ENCODE peak calls at places on chromosomes 11 and 22, in nine cellular contexts. M, T, A, Y, I, U, C, H and F are unnamed samples. For H3K4me1, the result is how much of the 10 kb centered on the place peaks cover.

GRCh38 chr22:41951898-41952474 is at the start of gene SMIM45:
- DNase-seq in M (no peak), T (no peak), A (no peak), Y (no peak), I (no peak), U (peak), C (no peak), H (no peak), F (no peak)

GRCh38 chr11:115670538-115671200 is 166.5 kb upstream of the CADM1 start:
- DNase-seq in M (no peak), T (no peak), A (no peak), Y (no peak), I (no peak), U (no peak), C (no peak), H (no peak), F (no peak)

GRCh38 chr22:27795053-27795452 is 6.5 kb downstream of the MN1 start:
- DNase-seq in M (no peak), T (no peak), A (no peak), Y (peak), I (no peak), U (no peak), C (no peak), H (no peak), F (no peak)

GRCh38 chr11:19819148-19819547 is 106.5 kb downstream of the NAV2 start:
- DNase-seq in M (no peak), T (no peak), A (no peak), Y (no peak), I (no peak), U (no peak), C (no peak), H (no peak), F (no peak)

GRCh38 chr22:38071421-38072321 is 12.3 kb downstream of the SLC16A8 start:
- DNase-seq in M (no peak), T (no peak), A (no peak), Y (no peak), I (no peak), U (no peak), C (no peak), H (peak), F (no peak)

GRCh38 chr11:9132203-9132878 is 40.9 kb upstream of the SCUBE2 start:
- DNase-seq in M (no peak), T (no peak), A (no peak), Y (no peak), I (no peak), U (no peak), C (peak), H (no peak), F (no peak)

GRCh38 chr11:96424693-96425092 is 34.9 kb downstream of the JRKL start:
- DNase-seq in M (no peak), T (no peak), A (no peak), Y (no peak), I (no peak), U (peak), C (peak), H (no peak), F (no peak)

GRCh38 chr22:41828516-41828915 is 4.4 kb upstream of the SREBF2 start:
- DNase-seq in M (no peak), T (no peak), A (no peak), Y (no peak), I (peak), U (no peak), C (no peak), H (no peak), F (no peak)

GRCh38 chr22:25709758-25710157 is 32.2 kb upstream of the MYO18B start:
- DNase-seq in M (no peak), T (no peak), A (no peak), Y (no peak), I (no peak), U (no peak), C (no peak), H (no peak), F (no peak)

GRCh38 chr11:36012979-36013378 is 69.1 kb downstream of the LDLRAD3 start:
- DNase-seq in M (no peak), T (no peak), A (no peak), Y (no peak), I (no peak), U (peak), C (no peak), H (no peak), F (no peak)
- H3K4me1 ChIP-seq in M (under half), T (under half), A (half or more), Y (under half), I (under half), U (under half), C (under half), H (under half), F (under half)

DNA sequence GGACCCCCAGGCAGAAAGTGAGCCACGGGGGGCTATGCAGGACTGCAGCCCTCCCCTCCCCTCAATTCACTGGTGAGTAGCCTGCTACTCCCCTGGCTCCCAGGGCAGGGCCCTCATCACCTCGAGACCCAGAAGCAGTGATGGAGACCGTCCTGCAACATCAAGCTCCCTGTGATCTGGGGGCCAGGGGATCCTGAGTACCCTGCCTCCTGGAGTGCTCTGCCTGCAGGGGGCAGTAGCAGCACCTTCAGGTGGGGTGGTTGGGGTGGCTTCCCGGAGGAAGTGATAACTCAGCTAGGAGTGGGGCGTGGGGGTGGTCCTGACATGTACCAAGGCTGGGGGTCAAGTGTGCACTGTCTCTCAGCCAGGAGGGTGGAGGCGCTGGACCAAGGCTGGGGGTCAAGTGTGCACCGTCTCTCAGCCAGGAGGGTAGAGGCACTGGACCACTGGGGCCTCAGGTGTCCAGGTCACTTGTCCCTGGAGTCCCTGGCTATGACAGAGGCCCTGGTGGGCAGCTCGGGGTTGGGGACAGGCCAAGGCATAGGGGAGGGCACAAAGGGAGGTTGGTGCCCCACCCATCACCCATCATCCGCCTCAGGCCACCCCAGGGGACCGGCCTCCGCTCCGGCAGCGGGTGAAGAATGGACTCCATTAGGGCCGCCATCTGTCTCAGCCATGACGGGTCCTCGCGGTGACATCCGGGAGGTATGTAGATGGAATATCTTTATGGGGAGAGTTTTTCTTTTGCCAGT is 9.4 kb downstream of the RTN4R start:
- DNase-seq in M (no peak), T (no peak), A (no peak), Y (no peak), I (no peak), U (no peak), C (no peak), H (no peak), F (no peak)
- TF ChIP-seq CTCF in M (no peak), T (no peak), A (peak), Y (no peak), I (peak), U (peak), C (no peak), H (no peak), F (no peak)

GRCh38 chr11:75642402-75643113 is 26.3 kb downstream of the MAP6 start:
- DNase-seq in M (no peak), T (no peak), A (no peak), Y (no peak), I (no peak), U (no peak), C (no peak), H (no peak), F (no peak)

GRCh38 chr11:75635009-75635909 is 33.6 kb downstream of the MAP6 start:
- DNase-seq in M (no peak), T (peak), A (no peak), Y (no peak), I (no peak), U (peak), C (peak), H (no peak), F (no peak)

GRCh38 chr11:75637998-75638397 is 30.8 kb downstream of the MAP6 start:
- DNase-seq in M (no peak), T (no peak), A (no peak), Y (no peak), I (no peak), U (no peak), C (no peak), H (no peak), F (no peak)

GRCh38 chr11:75644370-75644769 is 24.5 kb downstream of the MAP6 start:
- DNase-seq in M (no peak), T (no peak), A (no peak), Y (no peak), I (no peak), U (no peak), C (no peak), H (no peak), F (no peak)

GRCh38 chr11:75639752-75640151 is 29.1 kb downstream of the MAP6 start:
- DNase-seq in M (peak), T (peak), A (no peak), Y (peak), I (peak), U (peak), C (peak), H (no peak), F (peak)
- H3K4me1 ChIP-seq in M (under half), T (under half), A (under half), Y (under half), I (under half), U (under half), C (under half), H (under half), F (under half)

GRCh38 chr11:61567286-61568061 is 13.4 kb downstream of the SYT7 start:
- DNase-seq in M (no peak), T (peak), A (peak), Y (peak), I (peak), U (peak), C (peak), H (peak), F (peak)
- TF ChIP-seq CTCF in M (no peak), T (peak), A (peak), Y (no peak), I (peak), U (peak), C (peak), H (peak), F (peak)

DNA sequence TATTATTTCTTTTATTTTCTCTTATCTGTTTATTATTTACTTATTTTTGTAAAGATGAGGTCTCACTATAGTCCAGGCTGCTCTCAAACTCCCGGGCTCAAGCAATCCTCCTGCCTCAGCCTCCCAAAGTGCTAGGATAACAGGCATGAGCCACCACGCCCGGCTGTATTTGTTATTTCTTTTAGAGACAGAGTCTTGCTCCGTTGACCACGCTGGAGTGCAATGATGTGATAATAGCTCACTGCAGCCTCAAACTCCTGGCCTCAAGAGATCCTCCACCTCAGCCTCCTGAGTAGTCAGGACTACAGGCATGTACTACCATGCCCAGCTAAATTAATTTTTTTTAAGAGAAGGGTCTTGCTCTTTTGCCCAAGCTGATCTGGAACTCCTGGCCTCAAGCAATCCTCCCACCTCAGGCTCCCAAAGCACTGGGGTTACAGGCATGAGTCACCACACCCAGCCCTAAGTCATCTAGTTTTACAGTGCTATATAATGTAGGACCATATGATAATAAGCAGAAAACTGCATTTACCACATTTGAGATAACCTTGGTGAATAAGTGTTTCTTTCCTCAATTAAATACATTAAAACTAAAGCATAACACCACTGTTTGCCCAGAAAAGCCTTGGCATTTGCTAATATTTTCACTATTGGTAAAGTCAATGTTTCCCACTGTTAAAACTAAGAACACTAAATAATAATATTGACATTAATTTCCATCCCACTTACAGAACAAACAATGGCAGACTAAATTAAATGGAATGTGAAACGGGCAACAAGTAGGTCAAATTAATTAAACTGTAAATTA is 127.5 kb downstream of the SIK3 start:
- DNase-seq in M (no peak), T (no peak), A (peak), Y (no peak), I (peak), U (no peak), C (no peak), H (no peak), F (no peak)
- H3K4me1 ChIP-seq in M (under half), T (under half), A (under half), Y (under half), I (under half), U (under half), C (under half), H (under half), F (under half)

DNA sequence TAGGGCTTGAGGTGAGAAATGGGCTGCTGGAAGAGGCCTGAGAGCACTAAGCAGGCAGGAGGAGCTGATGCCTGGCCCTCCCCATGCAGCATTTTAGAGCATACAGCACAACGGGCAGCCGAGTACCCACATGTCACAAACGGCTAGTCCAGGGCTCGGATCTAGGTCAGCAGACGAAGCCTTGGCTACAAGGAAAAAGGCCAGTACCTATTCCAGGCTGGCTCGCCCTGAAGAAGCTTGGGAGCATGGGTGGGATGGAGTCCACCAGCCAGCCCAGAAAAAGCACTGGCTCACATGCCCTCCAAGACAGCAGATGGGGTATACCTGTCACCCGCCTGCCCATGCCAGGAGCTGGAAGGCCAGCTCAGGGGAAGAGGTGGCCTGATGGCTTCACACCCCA is 9.6 kb downstream of the UFD1 start:
- DNase-seq in M (no peak), T (no peak), A (no peak), Y (no peak), I (no peak), U (no peak), C (no peak), H (no peak), F (no peak)
- TF ChIP-seq CTCF in M (no peak), T (no peak), A (no peak), Y (no peak), I (no peak), U (no peak), C (no peak), H (no peak), F (no peak)

GRCh38 chr22:36457688-36458450 is 23.6 kb downstream of the TXN2 start:
- DNase-seq in M (peak), T (peak), A (no peak), Y (peak), I (no peak), U (peak), C (peak), H (no peak), F (no peak)

GRCh38 chr22:36455571-36456458 is 25.6 kb downstream of the TXN2 start:
- DNase-seq in M (no peak), T (no peak), A (no peak), Y (no peak), I (no peak), U (no peak), C (no peak), H (no peak), F (no peak)

GRCh38 chr22:36453855-36454378 is 27.5 kb downstream of the TXN2 start:
- DNase-seq in M (no peak), T (no peak), A (no peak), Y (no peak), I (no peak), U (no peak), C (no peak), H (no peak), F (peak)

GRCh38 chr22:36454916-36455570 is 26.4 kb downstream of the TXN2 start:
- DNase-seq in M (peak), T (peak), A (peak), Y (peak), I (peak), U (peak), C (peak), H (peak), F (peak)

GRCh38 chr22:36456459-36456835 is 25.0 kb downstream of the TXN2 start:
- DNase-seq in M (no peak), T (no peak), A (no peak), Y (no peak), I (no peak), U (no peak), C (no peak), H (no peak), F (no peak)
- H3K4me1 ChIP-seq in M (half or more), T (half or more), A (under half), Y (under half), I (half or more), U (under half), C (under half), H (under half), F (under half)